ENCODE peak calls at places on chromosomes 6 and 20, in six cellular contexts. E is midbrain, D is omental fat pad, P is AG09319, C is HEK293T, I is DMS153. W is an unnamed sample.

GRCh38 chr6:164252952-164253351 is 838.4 kb downstream of the QKI start:
- DNase-seq in E (no peak), D (no peak), P (no peak), C (no peak), I (no peak), W (no peak)

GRCh38 chr6:42551202-42551601 is 12.6 kb upstream of the UBR2 start:
- DNase-seq in E (no peak), D (no peak), P (no peak), C (no peak), I (no peak), W (no peak)

GRCh38 chr6:2739335-2739734 is 11.4 kb downstream of the MYLK4 start:
- DNase-seq in E (no peak), D (no peak), P (no peak), C (no peak), I (no peak), W (no peak)

GRCh38 chr6:36716476-36717093 is 19.0 kb downstream of the RAB44 start:
- DNase-seq in E (no peak), D (no peak), P (no peak), C (no peak), I (no peak), W (no peak)

GRCh38 chr6:57324538-57324937 is 7.1 kb downstream of the PRIM2 start:
- DNase-seq in E (peak), D (no peak), P (no peak), C (no peak), I (no peak), W (peak)

GRCh38 chr6:17879224-17879623 is 108.2 kb downstream of the KIF13A start:
- DNase-seq in E (no peak), D (no peak), P (no peak), C (no peak), I (no peak), W (no peak)

GRCh38 chr6:82616386-82617028 is 252.9 kb downstream of the TPBG start:
- DNase-seq in E (peak), D (no peak), P (no peak), C (no peak), I (no peak), W (no peak)

GRCh38 chr20:258963-259362 is 1.4 kb downstream of the DEFB132 start:
- DNase-seq in E (no peak), D (no peak), P (no peak), C (peak), I (no peak), W (peak)

GRCh38 chr6:39815356-39815755 is 23.2 kb downstream of the DAAM2 start:
- DNase-seq in E (no peak), D (no peak), P (no peak), C (no peak), I (no peak), W (no peak)

GRCh38 chr6:22302828-22303227 is 6.0 kb upstream of the PRL start:
- DNase-seq in E (no peak), D (no peak), P (no peak), C (no peak), I (no peak), W (no peak)

GRCh38 chr20:44730441-44730840 is 15.2 kb upstream of the KCNK15 start:
- DNase-seq in E (no peak), D (no peak), P (no peak), C (no peak), I (no peak), W (no peak)

GRCh38 chr6:98824163-98824906 is 10.0 kb upstream of the POU3F2 start:
- DNase-seq in E (peak), D (no peak), P (no peak), C (peak), I (no peak), W (no peak)

GRCh38 chr6:33846226-33846625 is 42.4 kb upstream of the MLN start:
- DNase-seq in E (no peak), D (no peak), P (no peak), C (no peak), I (no peak), W (no peak)